ENCODE peak calls at places on chromosomes 11 and 22, in six cellular contexts. W is dorsolateral prefrontal cortex, I is transverse colon, G is SK-N-SH, B is right atrium auricular region, T is brain microvascular endothelial cell. J is an unnamed sample.
A peak's percentile ranks its signal among the peaks of the same experiment; 100 is the strongest.

GRCh38 chr11:259374-259773 is 18.8 kb upstream of the NLRP6 start:
- DNase-seq in G (no peak), B (no peak), I (no peak), W (no peak), T (no peak), J (no peak)

GRCh38 chr11:68194675-68195294 is 18.3 kb downstream of the KMT5B start:
- DNase-seq in B (no peak), T (no peak), G (no peak), I (no peak), W (no peak), J (no peak)

GRCh38 chr11:17528181-17528691 is 16.0 kb downstream of the USH1C start:
- DNase-seq in B (no peak), T (peak; percentile 54), I (peak; percentile 52), W (peak; percentile 83), G (peak; percentile 88), J (peak; percentile 10)

GRCh38 chr11:6617315-6617781 is 1.9 kb downstream of the TPP1 start:
- DNase-seq in I (no peak), W (no peak), T (no peak), B (no peak), G (no peak), J (peak; percentile 69)

GRCh38 chr22:50051930-50052329 is 6.2 kb downstream of the TTLL8 start:
- DNase-seq in I (no peak), T (no peak), B (no peak), W (no peak), G (no peak), J (no peak)

GRCh38 chr22:41578114-41578513 is 11.5 kb downstream of the PMM1 start:
- DNase-seq in B (no peak), W (no peak), G (no peak), T (no peak), I (no peak), J (no peak)

GRCh38 chr22:31692186-31692886 is 30.3 kb upstream of the PISD start:
- DNase-seq in G (no peak), T (peak; percentile 53), B (no peak), W (no peak), I (no peak), J (peak; percentile 12)

GRCh38 chr11:31806944-31807790 is 4.0 kb downstream of the PAX6 start:
- DNase-seq in T (no peak), I (no peak), B (no peak), W (no peak), G (peak; percentile 20), J (no peak)

GRCh38 chr11:98455500-98456186 is 565.1 kb upstream of the CNTN5 start:
- DNase-seq in G (no peak), T (no peak), W (no peak), I (no peak), B (no peak), J (no peak)

GRCh38 chr11:1083621-1084551 is 9.2 kb downstream of the MUC2 start:
- DNase-seq in T (no peak), W (peak; percentile 38), G (no peak), I (no peak), B (no peak), J (no peak)

GRCh38 chr11:26410967-26411366 is 79.0 kb downstream of the ANO3 start:
- DNase-seq in W (no peak), G (no peak), I (no peak), T (no peak), B (no peak), J (no peak)

GRCh38 chr22:35310556-35311550 is 11.2 kb downstream of the TOM1 start:
- DNase-seq in I (peak; percentile 63), T (no peak), G (no peak), B (no peak), W (no peak), J (no peak)
- TF ChIP-seq CTCF in I (no peak), T (no peak), G (no peak), B (no peak), W (no peak), J (no peak)

GRCh38 chr11:106464728-106465127 is 387.3 kb downstream of the AASDHPPT start:
- DNase-seq in T (no peak), I (no peak), W (no peak), G (no peak), B (no peak), J (no peak)

GRCh38 chr11:106461148-106461547 is 383.7 kb downstream of the AASDHPPT start:
- DNase-seq in G (no peak), I (no peak), W (no peak), T (no peak), B (no peak), J (no peak)

GRCh38 chr11:106461839-106462545 is 384.5 kb downstream of the AASDHPPT start:
- DNase-seq in W (no peak), B (no peak), I (no peak), G (no peak), T (peak; percentile 75), J (no peak)

GRCh38 chr11:106463796-106464201 is 386.3 kb downstream of the AASDHPPT start:
- DNase-seq in I (no peak), T (peak; percentile 94), W (no peak), G (no peak), B (no peak), J (no peak)

DNA sequence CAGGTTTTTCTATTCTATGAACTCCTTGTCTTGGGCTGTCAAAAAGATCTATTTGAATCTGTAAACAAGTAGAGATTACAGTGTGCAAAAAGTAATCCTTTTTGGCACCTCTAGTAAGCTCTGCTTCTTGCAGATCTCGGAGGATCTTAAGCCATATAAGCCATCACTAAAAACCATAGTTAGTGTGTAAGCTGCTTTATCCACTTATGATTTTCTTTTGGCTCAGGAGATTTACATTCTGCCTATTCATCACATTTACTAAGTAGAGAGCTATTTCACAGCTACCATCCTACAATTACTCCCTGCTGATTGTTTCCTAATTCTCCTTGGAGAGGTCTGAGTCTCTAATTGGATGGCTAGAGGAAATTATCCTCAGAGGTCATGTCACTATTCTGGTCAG is 385.7 kb downstream of the AASDHPPT start:
- DNase-seq in B (no peak), G (no peak), I (no peak), W (no peak), T (no peak), J (no peak)
- H3K27ac ChIP-seq in B (no peak overlapping the region), G (no peak overlapping the region), I (no peak overlapping the region), W (no peak overlapping the region), T (peak overlapping the region; percentile 88), J (no peak overlapping the region)

DNA sequence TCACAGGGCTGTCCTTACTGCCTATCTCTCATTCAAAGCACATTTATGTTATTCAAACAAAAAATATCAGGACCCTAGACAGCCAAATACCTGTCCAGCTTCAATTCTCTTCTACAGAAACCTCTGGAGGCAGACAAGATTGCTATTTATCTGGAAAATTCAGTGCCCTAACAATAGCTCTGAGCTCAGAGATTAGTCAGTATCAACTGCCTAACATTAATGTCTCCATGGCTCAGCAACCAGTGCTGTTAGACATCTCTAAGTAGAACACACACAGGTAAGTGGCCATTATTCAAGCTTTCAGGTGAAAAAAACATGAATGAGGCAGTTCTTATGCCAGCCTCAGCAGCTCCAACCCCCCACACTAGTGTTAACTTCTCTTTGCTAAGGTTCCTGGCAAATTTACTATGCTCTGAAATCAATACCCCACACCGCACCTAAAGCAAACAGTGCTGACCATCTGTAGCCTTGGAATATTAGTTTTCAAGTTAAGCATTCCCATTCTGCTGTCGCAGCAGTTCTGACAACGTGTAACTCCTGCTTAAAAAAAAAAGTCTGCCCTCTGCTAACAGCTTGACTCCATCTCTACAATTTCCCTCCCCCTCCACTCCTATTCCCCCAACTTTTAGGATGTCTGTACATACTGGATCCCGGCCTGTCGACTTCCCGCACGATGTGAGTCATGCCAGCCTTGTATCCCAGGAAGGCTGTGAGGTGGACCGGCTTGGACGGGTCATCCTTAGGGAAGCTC is 1.5 kb downstream of the RPL3 start:
- DNase-seq in G (no peak), W (no peak), I (no peak), B (no peak), T (peak; percentile 27), J (peak; percentile 60)
- H3K4me3 ChIP-seq in G (peak overlapping the region; percentile 79), W (peak overlapping the region; percentile 88), I (peak overlapping the region; percentile 60), B (peak overlapping the region; percentile 65), T (peak overlapping the region; percentile 93), J (peak overlapping the region; percentile 83)

GRCh38 chr11:35168606-35169200 is 29.7 kb downstream of the CD44 start:
- DNase-seq in I (no peak), T (no peak), B (no peak), W (no peak), G (no peak), J (no peak)
- TF ChIP-seq CTCF in I (no peak), T (no peak), B (no peak), W (no peak), G (no peak), J (no peak)

DNA sequence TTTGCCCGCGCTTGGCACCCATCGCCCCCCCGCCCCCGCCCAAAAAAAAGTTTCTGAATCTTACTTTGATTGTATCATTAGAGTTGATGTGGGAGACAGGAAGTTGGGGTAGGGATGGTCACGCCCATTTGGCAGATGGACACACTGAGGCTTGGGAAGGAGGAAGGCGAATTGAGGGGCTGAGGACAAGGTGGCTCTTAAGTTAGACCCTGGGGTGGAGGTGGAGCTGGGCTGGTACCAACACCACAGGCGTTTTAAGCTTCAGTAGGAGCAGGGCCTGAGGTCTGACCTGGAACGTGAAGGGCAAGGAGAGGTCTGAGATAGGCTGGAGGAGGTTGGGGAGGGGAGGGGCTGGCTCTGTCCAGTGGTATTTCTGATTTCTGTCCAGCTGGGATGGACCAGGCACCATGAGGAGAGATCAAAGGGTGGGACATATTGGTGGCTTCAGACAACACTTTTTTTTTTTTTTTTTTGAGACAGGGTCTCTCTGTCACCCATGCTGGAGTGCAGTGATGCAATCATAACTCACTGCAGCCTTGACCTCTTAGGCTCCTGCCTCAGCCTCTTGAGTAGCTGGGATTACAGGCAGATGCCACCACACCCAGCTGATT is 777 bp upstream of the CDC42BPG start:
- DNase-seq in I (peak; percentile 39), W (no peak), G (no peak), B (no peak), T (no peak), J (no peak)
- H3K27ac ChIP-seq in I (peak overlapping the region; percentile 87), W (no peak overlapping the region), G (no peak overlapping the region), B (no peak overlapping the region), T (no peak overlapping the region), J (no peak overlapping the region)

GRCh38 chr11:44342616-44343015 is 32.7 kb upstream of the ALX4 start:
- DNase-seq in G (no peak), T (no peak), B (no peak), I (no peak), W (peak; percentile 2), J (no peak)
- H3K4me3 ChIP-seq in G (no peak overlapping the region), T (no peak overlapping the region), B (no peak overlapping the region), I (no peak overlapping the region), W (no peak overlapping the region), J (no peak overlapping the region)

GRCh38 chr22:28883917-28884753 is 763 bp downstream of the ZNRF3 start:
- DNase-seq in I (peak; percentile 42), W (peak; percentile 47), B (no peak), G (peak; percentile 74), T (peak; percentile 15), J (no peak)
- TF ChIP-seq CTCF in I (no peak), W (no peak), B (no peak), G (no peak), T (no peak), J (no peak)

J was measured in HL-60.